ENCODE peak calls at places on chromosomes 5 and 9, in seven cellular contexts. Q is cardiac muscle cell, R is WERI-Rb-1, D is upper lobe of right lung, W is heart right ventricle, V is left ventricle myocardium inferior, I is aorta. E is an unnamed sample.

GRCh38 chr5:37776826-37777225 is 63.0 kb downstream of the GDNF start:
- DNase-seq in Q (peak), R (no peak), D (no peak), W (no peak), V (no peak), I (no peak), E (peak)

GRCh38 chr9:130188860-130189481 is 16.8 kb downstream of the NCS1 start:
- DNase-seq in Q (no peak), R (no peak), D (no peak), W (no peak), V (no peak), I (no peak), E (no peak)

GRCh38 chr5:140926903-140927573 is 939 bp downstream of the PCDHAC1 start:
- DNase-seq in Q (peak), R (no peak), D (peak), W (peak), V (peak), I (peak), E (no peak)

GRCh38 chr9:19116391-19116790 is 10.9 kb downstream of the PLIN2 start:
- DNase-seq in Q (peak), R (no peak), D (no peak), W (peak), V (peak), I (no peak), E (no peak)

GRCh38 chr9:81116340-81117207 is 572.8 kb downstream of the TLE1 start:
- DNase-seq in Q (no peak), R (no peak), D (no peak), W (no peak), V (no peak), I (no peak), E (no peak)

GRCh38 chr5:105968961-105969360 is 1701.8 kb downstream of the EFNA5 start:
- DNase-seq in Q (peak), R (no peak), D (no peak), W (no peak), V (no peak), I (no peak), E (no peak)

GRCh38 chr5:1718669-1719068 is 81.0 kb downstream of the MRPL36 start:
- DNase-seq in Q (no peak), R (no peak), D (no peak), W (no peak), V (no peak), I (no peak), E (no peak)

GRCh38 chr5:56814361-56814962 is 887 bp upstream of the MAP3K1 start:
- DNase-seq in Q (no peak), R (peak), D (peak), W (peak), V (peak), I (peak), E (no peak)

GRCh38 chr5:117760114-117760513 is 1185.5 kb upstream of the SEMA6A start:
- DNase-seq in Q (no peak), R (no peak), D (no peak), W (no peak), V (no peak), I (no peak), E (no peak)

GRCh38 chr5:33679791-33680190 is 212.0 kb downstream of the ADAMTS12 start:
- DNase-seq in Q (peak), R (no peak), D (no peak), W (no peak), V (no peak), I (no peak), E (peak)

GRCh38 chr5:143717400-143717799 is 94.6 kb upstream of the HMHB1 start:
- DNase-seq in Q (peak), R (no peak), D (no peak), W (no peak), V (no peak), I (no peak), E (peak)

GRCh38 chr5:173734716-173735115 is 118.3 kb upstream of the BOD1 start:
- DNase-seq in Q (no peak), R (no peak), D (no peak), W (no peak), V (no peak), I (no peak), E (no peak)

GRCh38 chr5:142937265-142937877 is 167.2 kb downstream of the ARHGAP26 start:
- DNase-seq in Q (no peak), R (no peak), D (no peak), W (no peak), V (no peak), I (no peak), E (no peak)

GRCh38 chr5:96198673-96199072 is 234.4 kb downstream of the PCSK1 start:
- DNase-seq in Q (peak), R (no peak), D (no peak), W (no peak), V (no peak), I (no peak), E (no peak)

GRCh38 chr9:6955251-6955921 is 197.6 kb downstream of the KDM4C start:
- DNase-seq in Q (peak), R (no peak), D (no peak), W (no peak), V (no peak), I (no peak), E (no peak)

GRCh38 chr5:157323107-157323706 is 57.3 kb downstream of the CYFIP2 start:
- DNase-seq in Q (no peak), R (no peak), D (no peak), W (no peak), V (no peak), I (no peak), E (no peak)

GRCh38 chr5:173287086-173287485 is 41.1 kb downstream of the STC2 start:
- DNase-seq in Q (no peak), R (no peak), D (no peak), W (no peak), V (no peak), I (no peak), E (no peak)

GRCh38 chr9:126465977-126466376 is 139.3 kb downstream of the MVB12B start:
- DNase-seq in Q (no peak), R (no peak), D (peak), W (no peak), V (no peak), I (peak), E (no peak)

GRCh38 chr5:113520429-113520828 is 6.9 kb downstream of the YTHDC2 start:
- DNase-seq in Q (no peak), R (no peak), D (no peak), W (no peak), V (no peak), I (no peak), E (peak)

GRCh38 chr9:72753261-72753893 is 199.5 kb downstream of the ALDH1A1 start:
- DNase-seq in Q (peak), R (no peak), D (no peak), W (no peak), V (no peak), I (no peak), E (no peak)

GRCh38 chr9:120893917-120894316 is 16.9 kb upstream of the PHF19 start:
- DNase-seq in Q (no peak), R (no peak), D (no peak), W (no peak), V (no peak), I (no peak), E (no peak)
- H3K4me3 ChIP-seq in Q (no peak), R (no peak), D (no peak), W (no peak), V (no peak), I (no peak), E (no peak)

GRCh38 chr9:127714020-127714835 is 1.2 kb downstream of the PTRH1 start:
- DNase-seq in Q (no peak), R (no peak), D (no peak), W (no peak), V (no peak), I (no peak), E (no peak)

GRCh38 chr9:127712851-127713250 is 2.6 kb downstream of the PTRH1 start:
- DNase-seq in Q (no peak), R (no peak), D (no peak), W (no peak), V (no peak), I (no peak), E (no peak)

GRCh38 chr9:127716412-127716811 is 533 bp downstream of the TTC16 start:
- DNase-seq in Q (no peak), R (no peak), D (no peak), W (no peak), V (no peak), I (no peak), E (no peak)

GRCh38 chr9:127715443-127716337 is at the start of the genes PTRH1 and TTC16:
- DNase-seq in Q (peak), R (peak), D (peak), W (peak), V (peak), I (peak), E (peak)

GRCh38 chr9:127714916-127715442 is 484 bp downstream of the PTRH1 start:
- DNase-seq in Q (no peak), R (no peak), D (no peak), W (peak), V (peak), I (no peak), E (no peak)
- H3K4me3 ChIP-seq in Q (peak), R (peak), D (peak), W (peak), V (peak), I (peak), E (peak)

GRCh38 chr5:169299651-169300467 is 1.1 kb downstream of the SLIT3 start:
- DNase-seq in Q (peak), R (no peak), D (no peak), W (no peak), V (no peak), I (peak), E (no peak)
- H3K4me3 ChIP-seq in Q (peak), R (no peak), D (peak), W (peak), V (peak), I (peak), E (peak)

GRCh38 chr9:120711841-120712538 is 2.3 kb downstream of the MEGF9 start:
- DNase-seq in Q (no peak), R (no peak), D (no peak), W (no peak), V (no peak), I (no peak), E (no peak)
- H3K4me3 ChIP-seq in Q (no peak), R (no peak), D (peak), W (peak), V (peak), I (no peak), E (no peak)